ENCODE peak calls at places on chromosomes 3 and 15, in six cellular contexts. W is right cardiac atrium; G is fibroblast of the conjunctiva; N is A172; F is activated CD4-positive, alpha-beta T cell treated with anti-CD3 and anti-CD28 coated beads for 24 hours; M is effector memory CD8-positive, alpha-beta T cell. T is an unnamed sample.

GRCh38 chr3:97125902-97126499 is 311.6 kb downstream of the EPHA6 start:
- DNase-seq in F (no peak), N (no peak), M (no peak), G (no peak), W (no peak), T (no peak)

GRCh38 chr3:5006755-5007202 is 27.5 kb downstream of the BHLHE40 start:
- DNase-seq in N (no peak), G (no peak), F (peak; percentile 57), M (peak; percentile 82), W (no peak), T (peak; percentile 54)

GRCh38 chr15:94844533-94845390 is 613.4 kb downstream of the MCTP2 start:
- DNase-seq in N (no peak), F (no peak), M (no peak), W (peak; percentile 84), G (no peak), T (peak; percentile 44)

GRCh38 chr3:156605686-156606605 is 51.0 kb upstream of the SSR3 start:
- DNase-seq in G (peak; percentile 37), N (peak; percentile 89), M (no peak), F (no peak), W (peak; percentile 66), T (peak; percentile 81)

GRCh38 chr15:59532770-59533379 is 78.7 kb upstream of the GCNT3 start:
- DNase-seq in W (peak; percentile 27), M (peak; percentile 4), N (peak; percentile 10), F (peak; percentile 10), G (peak; percentile 6), T (peak; percentile 18)

GRCh38 chr3:71784201-71784913 is 591 bp downstream of the PROK2 start:
- DNase-seq in W (no peak), G (no peak), N (no peak), F (no peak), M (no peak), T (no peak)

GRCh38 chr15:36208868-36209582 is 370.4 kb upstream of the CDIN1 start:
- DNase-seq in G (no peak), F (no peak), N (no peak), M (no peak), W (no peak), T (peak; percentile 7)

GRCh38 chr3:171457263-171458055 is 2.7 kb downstream of the TNIK start:
- DNase-seq in W (no peak), G (no peak), N (no peak), M (peak; percentile 16), F (no peak), T (no peak)

GRCh38 chr15:78174398-78174797 is 25.2 kb downstream of the IDH3A start:
- DNase-seq in F (no peak), M (no peak), N (no peak), W (no peak), G (no peak), T (no peak)

GRCh38 chr3:12954891-12955650 is 113.7 kb upstream of the RPL32 start:
- DNase-seq in N (peak; percentile 48), F (no peak), W (peak; percentile 84), G (peak; percentile 52), M (no peak), T (peak; percentile 80)

GRCh38 chr3:101879623-101880284 is 30.4 kb downstream of the NFKBIZ start:
- DNase-seq in G (no peak), M (no peak), W (no peak), N (no peak), F (no peak), T (no peak)

GRCh38 chr3:120773932-120774331 is 31.4 kb downstream of the GTF2E1 start:
- DNase-seq in G (no peak), F (no peak), M (no peak), N (peak; percentile 80), W (no peak), T (no peak)

GRCh38 chr3:153595186-153595815 is 433.3 kb downstream of the RAP2B start:
- DNase-seq in F (no peak), W (no peak), G (no peak), M (no peak), N (peak; percentile 62), T (peak; percentile 35)

GRCh38 chr3:37991823-37992222 is 1.2 kb downstream of the VILL start:
- DNase-seq in W (peak; percentile 7), G (no peak), M (no peak), N (no peak), F (no peak), T (no peak)

GRCh38 chr3:56547486-56547885 is 9.5 kb upstream of the CCDC66 start:
- DNase-seq in N (no peak), F (no peak), M (no peak), W (no peak), G (no peak), T (no peak)

GRCh38 chr3:45607790-45608189 is 13.2 kb downstream of the LIMD1 start:
- DNase-seq in M (no peak), N (peak; percentile 84), W (no peak), G (no peak), F (no peak), T (peak; percentile 73)

GRCh38 chr3:43726511-43726910 is 35.8 kb downstream of the ABHD5 start:
- DNase-seq in M (no peak), F (no peak), W (no peak), N (no peak), G (peak; percentile 53), T (peak; percentile 55)

GRCh38 chr15:49255966-49256759 is 86.1 kb downstream of the GALK2 start:
- DNase-seq in M (no peak), F (no peak), G (no peak), N (no peak), W (no peak), T (no peak)

GRCh38 chr3:134463676-134464611 is 21.8 kb downstream of the ANAPC13 start:
- DNase-seq in G (peak; percentile 94), N (peak; percentile 78), M (no peak), F (no peak), W (peak; percentile 77), T (peak; percentile 93)

GRCh38 chr3:125219261-125219701 is 6.7 kb upstream of the SLC12A8 start:
- DNase-seq in N (no peak), M (no peak), G (no peak), F (no peak), W (no peak), T (no peak)

GRCh38 chr15:59410448-59410896 is 27.5 kb upstream of the FAM81A start:
- DNase-seq in N (no peak), F (no peak), M (no peak), W (no peak), G (no peak), T (no peak)

GRCh38 chr15:50764331-50765201 is 940 bp downstream of the SPPL2A start:
- DNase-seq in F (peak; percentile 29), N (peak; percentile 8), G (no peak), M (no peak), W (no peak), T (no peak)